ENCODE peak calls at places on chromosomes 13 and 19, in six cellular contexts. F is stimulated activated CD4-positive, alpha-beta T cell treated with anti-CD3 and anti-CD28 coated beads, TNF-alpha, amount 100 ng/mL, for 4 hours; Z is mesendoderm; I is neuronal stem cell; S is spleen; X is NAMALWA. D is an unnamed sample.
A peak's percentile ranks its signal among the peaks of the same experiment; 100 is the strongest.

GRCh38 chr19:16688084-16688483 is 27.1 kb downstream of the TMEM38A start:
- DNase-seq in F (no peak), Z (no peak), I (no peak), S (no peak), X (no peak), D (no peak)

GRCh38 chr19:36939153-36939552 is 23.0 kb downstream of the ZNF568 start:
- DNase-seq in F (no peak), Z (peak; percentile 16), I (no peak), S (no peak), X (peak; percentile 17), D (no peak)

GRCh38 chr19:42086770-42087550 is 11.0 kb downstream of the ZNF574 start:
- DNase-seq in F (no peak), Z (no peak), I (no peak), S (no peak), X (no peak), D (no peak)

GRCh38 chr19:16013181-16013850 is 63.0 kb upstream of the TPM4 start:
- DNase-seq in F (no peak), Z (no peak), I (no peak), S (no peak), X (no peak), D (no peak)

GRCh38 chr19:16584825-16585801 is 12.9 kb upstream of the SLC35E1 start:
- DNase-seq in F (no peak), Z (no peak), I (no peak), S (no peak), X (no peak), D (peak; percentile 50)

GRCh38 chr19:35344511-35345031 is 3.1 kb upstream of the FFAR1 start:
- DNase-seq in F (no peak), Z (no peak), I (no peak), S (peak; percentile 70), X (no peak), D (no peak)

GRCh38 chr13:109610517-109610916 is 175.9 kb downstream of the IRS2 start:
- DNase-seq in F (no peak), Z (peak; percentile 56), I (no peak), S (peak; percentile 83), X (peak; percentile 71), D (peak; percentile 4)

GRCh38 chr13:51071493-51071892 is 39.6 kb downstream of the C13orf42 start:
- DNase-seq in F (no peak), Z (peak; percentile 53), I (no peak), S (no peak), X (no peak), D (no peak)

GRCh38 chr19:55549500-55550320 is 4.4 kb upstream of the SBK3 start:
- DNase-seq in F (no peak), Z (peak; percentile 49), I (peak; percentile 67), S (no peak), X (peak; percentile 54), D (no peak)

GRCh38 chr13:78524936-78525335 is 78.4 kb downstream of the POU4F1 start:
- DNase-seq in F (no peak), Z (peak; percentile 51), I (no peak), S (no peak), X (no peak), D (no peak)

GRCh38 chr19:13537454-13537853 is 31.2 kb upstream of the CACNA1A start:
- DNase-seq in F (no peak), Z (peak; percentile 60), I (no peak), S (no peak), X (peak; percentile 24), D (no peak)

GRCh38 chr13:88704600-88705275 is 1033.6 kb downstream of the SLITRK5 start:
- DNase-seq in F (no peak), Z (peak; percentile 42), I (no peak), S (no peak), X (no peak), D (no peak)

GRCh38 chr19:6236310-6237291 is 43.2 kb downstream of the MLLT1 start:
- DNase-seq in F (no peak), Z (no peak), I (no peak), S (peak; percentile 67), X (no peak), D (no peak)

GRCh38 chr13:101520672-101521071 is 68.2 kb downstream of the ITGBL1 start:
- DNase-seq in F (no peak), Z (no peak), I (no peak), S (no peak), X (no peak), D (peak; percentile 13)

GRCh38 chr13:99859178-99860177 is 112.1 kb downstream of the ZIC5 start:
- DNase-seq in F (peak; percentile 2), Z (no peak), I (no peak), S (no peak), X (no peak), D (peak; percentile 79)

GRCh38 chr13:81540777-81541176 is 1199.9 kb upstream of the SPRY2 start:
- DNase-seq in F (no peak), Z (peak; percentile 22), I (no peak), S (no peak), X (peak; percentile 53), D (no peak)

GRCh38 chr19:34232566-34233481 is 21.5 kb upstream of the GARRE1 start:
- DNase-seq in F (no peak), Z (no peak), I (no peak), S (no peak), X (no peak), D (peak; percentile 59)

GRCh38 chr13:110113284-110113764 is 193.6 kb downstream of the COL4A1 start:
- DNase-seq in F (no peak), Z (no peak), I (no peak), S (no peak), X (no peak), D (no peak)

GRCh38 chr19:9909251-9909650 is 27.1 kb downstream of the OLFM2 start:
- DNase-seq in F (no peak), Z (peak; percentile 55), I (no peak), S (no peak), X (no peak), D (no peak)

D was measured in GM12865.